ENCODE peak calls at places on chromosome 16, in four cellular contexts. One of them, this sample, is unnamed. For H3K27me3, the result is how much of the 10 kb centered on the place peaks cover.

GRCh38 chr16:68234188-68235104 is 1.5 kb downstream of the ESRP2 start:
- DNase-seq in CD4-positive, alpha-beta T cell: no peak
- DNase-seq in stomach: peak
- DNase-seq in dorsolateral prefrontal cortex: no peak
- DNase-seq in this sample: no peak

GRCh38 chr16:84446596-84447392 is 57.7 kb downstream of the MEAK7 start:
- DNase-seq in stomach: no peak
- DNase-seq in dorsolateral prefrontal cortex: no peak
- DNase-seq in CD4-positive, alpha-beta T cell: no peak
- DNase-seq in this sample: no peak

GRCh38 chr16:65142276-65142675 is 20.4 kb upstream of the CDH11 start:
- DNase-seq in dorsolateral prefrontal cortex: no peak
- DNase-seq in stomach: no peak
- DNase-seq in CD4-positive, alpha-beta T cell: no peak
- DNase-seq in this sample: no peak

GRCh38 chr16:77723108-77723514 is 797 bp downstream of the NUDT7 start:
- DNase-seq in stomach: no peak
- DNase-seq in CD4-positive, alpha-beta T cell: no peak
- DNase-seq in dorsolateral prefrontal cortex: no peak
- DNase-seq in this sample: no peak

GRCh38 chr16:47065766-47066688 is 77.7 kb downstream of the NETO2 start:
- DNase-seq in CD4-positive, alpha-beta T cell: no peak
- DNase-seq in stomach: no peak
- DNase-seq in dorsolateral prefrontal cortex: no peak
- DNase-seq in this sample: no peak

GRCh38 chr16:55078153-55078552 is 147.5 kb downstream of the IRX5 start:
- DNase-seq in dorsolateral prefrontal cortex: no peak
- DNase-seq in CD4-positive, alpha-beta T cell: no peak
- DNase-seq in stomach: no peak
- DNase-seq in this sample: no peak

GRCh38 chr16:87207965-87208364 is 109.2 kb downstream of the C16orf95 start:
- DNase-seq in CD4-positive, alpha-beta T cell: no peak
- DNase-seq in dorsolateral prefrontal cortex: no peak
- DNase-seq in stomach: no peak
- DNase-seq in this sample: peak

GRCh38 chr16:86029131-86029741 is 130.3 kb downstream of the IRF8 start:
- DNase-seq in stomach: peak
- DNase-seq in dorsolateral prefrontal cortex: no peak
- DNase-seq in CD4-positive, alpha-beta T cell: no peak
- DNase-seq in this sample: no peak

GRCh38 chr16:66926171-66926570 is 836 bp upstream of the RRAD start:
- DNase-seq in stomach: peak
- DNase-seq in dorsolateral prefrontal cortex: no peak
- DNase-seq in CD4-positive, alpha-beta T cell: no peak
- DNase-seq in this sample: no peak

GRCh38 chr16:56589141-56590039 is at the start of gene MT3:
- DNase-seq in dorsolateral prefrontal cortex: peak
- DNase-seq in stomach: no peak
- DNase-seq in CD4-positive, alpha-beta T cell: no peak
- DNase-seq in this sample: no peak

GRCh38 chr16:53094013-53094630 is 39.3 kb downstream of the CHD9 start:
- DNase-seq in dorsolateral prefrontal cortex: no peak
- DNase-seq in CD4-positive, alpha-beta T cell: peak
- DNase-seq in stomach: peak
- DNase-seq in this sample: no peak

GRCh38 chr16:56337131-56337857 is 88.1 kb downstream of the AMFR start:
- DNase-seq in stomach: no peak
- DNase-seq in CD4-positive, alpha-beta T cell: no peak
- DNase-seq in dorsolateral prefrontal cortex: no peak
- DNase-seq in this sample: no peak

GRCh38 chr16:54633943-54634362 is 296.7 kb upstream of the IRX5 start:
- DNase-seq in stomach: peak
- DNase-seq in CD4-positive, alpha-beta T cell: no peak
- DNase-seq in dorsolateral prefrontal cortex: no peak
- DNase-seq in this sample: no peak

GRCh38 chr16:15403392-15403995 is 7.9 kb downstream of the MPV17L start:
- DNase-seq in CD4-positive, alpha-beta T cell: no peak
- DNase-seq in stomach: no peak
- DNase-seq in dorsolateral prefrontal cortex: no peak
- DNase-seq in this sample: no peak

GRCh38 chr16:88349903-88350900 is 32.6 kb upstream of the ZNF469 start:
- DNase-seq in stomach: no peak
- DNase-seq in CD4-positive, alpha-beta T cell: no peak
- DNase-seq in dorsolateral prefrontal cortex: peak
- DNase-seq in this sample: no peak

GRCh38 chr16:89547291-89547690 is 13.2 kb upstream of the RPL13 start:
- DNase-seq in stomach: no peak
- DNase-seq in CD4-positive, alpha-beta T cell: no peak
- DNase-seq in dorsolateral prefrontal cortex: no peak
- DNase-seq in this sample: no peak

GRCh38 chr16:81940781-81941560 is 70.3 kb downstream of the SDR42E1 start:
- DNase-seq in CD4-positive, alpha-beta T cell: no peak
- DNase-seq in stomach: no peak
- DNase-seq in dorsolateral prefrontal cortex: no peak
- DNase-seq in this sample: peak

GRCh38 chr16:79644977-79645667 is 44.6 kb upstream of the MAF start:
- DNase-seq in CD4-positive, alpha-beta T cell: no peak
- DNase-seq in stomach: no peak
- DNase-seq in dorsolateral prefrontal cortex: no peak
- DNase-seq in this sample: no peak

GRCh38 chr16:48133455-48134226 is 22.2 kb downstream of the ABCC12 start:
- DNase-seq in stomach: peak
- DNase-seq in CD4-positive, alpha-beta T cell: no peak
- DNase-seq in dorsolateral prefrontal cortex: no peak
- DNase-seq in this sample: no peak

GRCh38 chr16:89801800-89802199 is 14.6 kb downstream of the FANCA start:
- DNase-seq in dorsolateral prefrontal cortex: no peak
- DNase-seq in CD4-positive, alpha-beta T cell: no peak
- DNase-seq in stomach: no peak
- DNase-seq in this sample: no peak

GRCh38 chr16:66247516-66248089 is 118.9 kb upstream of the CDH5 start:
- DNase-seq in stomach: no peak
- DNase-seq in CD4-positive, alpha-beta T cell: no peak
- DNase-seq in dorsolateral prefrontal cortex: no peak
- DNase-seq in this sample: no peak

GRCh38 chr16:30875881-30876791 is 17.7 kb downstream of the BCL7C start:
- DNase-seq in CD4-positive, alpha-beta T cell: no peak
- DNase-seq in dorsolateral prefrontal cortex: no peak
- DNase-seq in stomach: no peak
- DNase-seq in this sample: no peak

GRCh38 chr16:65037558-65037957 is 84.3 kb downstream of the CDH11 start:
- DNase-seq in stomach: no peak
- DNase-seq in dorsolateral prefrontal cortex: no peak
- DNase-seq in CD4-positive, alpha-beta T cell: no peak
- DNase-seq in this sample: no peak

GRCh38 chr16:48206594-48207242 is 37.4 kb upstream of the LONP2 start:
- DNase-seq in dorsolateral prefrontal cortex: no peak
- DNase-seq in CD4-positive, alpha-beta T cell: no peak
- DNase-seq in stomach: no peak
- DNase-seq in this sample: no peak

GRCh38 chr16:7137560-7138330 is 194.9 kb upstream of the RBFOX1 start:
- DNase-seq in CD4-positive, alpha-beta T cell: no peak
- DNase-seq in stomach: no peak
- DNase-seq in dorsolateral prefrontal cortex: no peak
- DNase-seq in this sample: no peak

GRCh38 chr16:24409045-24409444 is 130.3 kb upstream of the RBBP6 start:
- DNase-seq in dorsolateral prefrontal cortex: no peak
- DNase-seq in stomach: no peak
- DNase-seq in CD4-positive, alpha-beta T cell: no peak
- DNase-seq in this sample: no peak

GRCh38 chr16:85376292-85377095 is 236.6 kb upstream of the GSE1 start:
- DNase-seq in dorsolateral prefrontal cortex: peak
- DNase-seq in CD4-positive, alpha-beta T cell: no peak
- DNase-seq in stomach: peak
- DNase-seq in this sample: no peak

GRCh38 chr16:79814124-79814523 is 213.6 kb upstream of the MAF start:
- DNase-seq in dorsolateral prefrontal cortex: no peak
- DNase-seq in stomach: no peak
- DNase-seq in CD4-positive, alpha-beta T cell: no peak
- DNase-seq in this sample: no peak

GRCh38 chr16:85253127-85253941 is 141.1 kb upstream of the CIBAR2 start:
- DNase-seq in CD4-positive, alpha-beta T cell: peak
- DNase-seq in stomach: peak
- DNase-seq in dorsolateral prefrontal cortex: no peak
- DNase-seq in this sample: no peak

GRCh38 chr16:90001761-90002503 is 17.3 kb downstream of the DBNDD1 start:
- DNase-seq in stomach: no peak
- DNase-seq in CD4-positive, alpha-beta T cell: no peak
- DNase-seq in dorsolateral prefrontal cortex: no peak
- DNase-seq in this sample: no peak

GRCh38 chr16:30069575-30070462 is 4.3 kb downstream of the ALDOA start:
- DNase-seq in stomach: no peak
- DNase-seq in dorsolateral prefrontal cortex: no peak
- DNase-seq in CD4-positive, alpha-beta T cell: no peak
- DNase-seq in this sample: no peak

GRCh38 chr16:64615647-64616280 is 506.1 kb downstream of the CDH11 start:
- DNase-seq in dorsolateral prefrontal cortex: no peak
- DNase-seq in stomach: no peak
- DNase-seq in CD4-positive, alpha-beta T cell: no peak
- DNase-seq in this sample: no peak

GRCh38 chr16:58317608-58318152 is 22.9 kb upstream of the PRSS54 start:
- DNase-seq in dorsolateral prefrontal cortex: no peak
- DNase-seq in CD4-positive, alpha-beta T cell: no peak
- DNase-seq in stomach: no peak
- DNase-seq in this sample: no peak

GRCh38 chr16:81779540-81780320 is 639 bp downstream of the PLCG2 start:
- DNase-seq in dorsolateral prefrontal cortex: no peak
- DNase-seq in CD4-positive, alpha-beta T cell: no peak
- DNase-seq in stomach: peak
- DNase-seq in this sample: no peak

GRCh38 chr16:52446076-52446475 is 100.9 kb downstream of the TOX3 start:
- DNase-seq in CD4-positive, alpha-beta T cell: no peak
- DNase-seq in dorsolateral prefrontal cortex: no peak
- DNase-seq in stomach: no peak
- DNase-seq in this sample: no peak

GRCh38 chr16:69270395-69270794 is 40.8 kb upstream of the VPS4A start:
- DNase-seq in CD4-positive, alpha-beta T cell: no peak
- DNase-seq in dorsolateral prefrontal cortex: no peak
- DNase-seq in stomach: no peak
- DNase-seq in this sample: no peak
- H3K27ac ChIP-seq in CD4-positive, alpha-beta T cell: no peak
- H3K27ac ChIP-seq in dorsolateral prefrontal cortex: no peak
- H3K27ac ChIP-seq in stomach: no peak
- H3K27ac ChIP-seq in this sample: no peak

DNA sequence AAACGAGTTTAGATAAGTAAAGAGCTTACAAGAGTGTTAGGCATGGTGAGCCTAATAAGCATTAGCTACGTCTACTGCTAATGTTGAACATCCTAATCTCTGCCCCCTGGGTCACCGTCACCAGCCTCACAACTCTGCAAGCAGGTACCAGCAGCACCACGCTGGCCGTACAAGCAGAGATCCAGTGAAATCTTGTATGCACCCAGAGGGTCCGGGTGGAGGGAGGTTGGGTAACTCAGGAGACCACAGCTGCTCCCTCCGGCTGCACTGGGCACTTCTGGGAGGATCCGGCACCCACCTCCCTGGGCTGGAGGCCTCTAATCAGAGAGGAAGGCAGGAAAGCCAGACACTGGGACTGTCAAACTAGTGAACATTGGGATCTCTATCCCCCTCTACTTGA is 8.4 kb upstream of the OR1F1 start:
- DNase-seq in stomach: no peak
- DNase-seq in CD4-positive, alpha-beta T cell: no peak
- DNase-seq in dorsolateral prefrontal cortex: peak
- DNase-seq in this sample: no peak
- H3K27me3 ChIP-seq in stomach: under half
- H3K27me3 ChIP-seq in CD4-positive, alpha-beta T cell: half or more
- H3K27me3 ChIP-seq in dorsolateral prefrontal cortex: half or more
- H3K27me3 ChIP-seq in this sample: half or more

DNA sequence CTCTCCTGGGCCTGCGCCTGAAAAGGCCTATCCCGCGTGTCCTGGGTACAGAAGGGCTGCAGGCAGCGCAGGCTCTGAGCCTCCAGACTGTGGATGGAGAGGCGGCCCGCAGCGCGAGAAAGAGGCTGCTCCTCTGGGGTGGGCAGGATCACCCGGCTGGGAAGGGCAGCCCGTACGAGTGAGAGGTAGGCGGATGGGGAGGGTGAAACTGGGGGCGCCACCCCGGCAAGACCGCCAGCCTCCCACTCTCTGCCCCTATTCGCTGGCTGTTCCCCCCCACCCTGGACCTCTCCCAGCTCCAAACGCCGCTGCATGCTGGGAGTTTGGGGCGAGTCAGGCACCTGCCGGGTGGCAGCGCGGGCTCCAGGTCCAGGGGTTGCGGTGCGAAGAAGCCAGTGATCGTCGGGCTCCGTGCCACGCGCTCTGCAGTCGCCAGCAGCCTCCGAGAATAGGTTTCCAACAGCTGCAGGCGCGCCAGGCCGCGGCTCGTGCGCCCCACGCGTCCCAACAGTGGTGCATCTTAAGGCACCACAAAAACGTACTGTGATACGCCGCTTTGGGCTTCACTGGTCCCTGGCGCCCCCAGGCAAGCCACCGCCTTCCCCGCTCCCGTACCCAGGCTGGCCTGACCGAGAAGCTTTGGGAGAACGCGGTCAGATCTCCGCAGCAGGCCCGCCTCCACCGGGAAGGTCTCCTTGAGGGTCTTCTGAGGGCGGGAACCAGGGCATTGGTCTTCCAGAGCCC is 1.1 kb downstream of the NOXO1 start:
- DNase-seq in CD4-positive, alpha-beta T cell: no peak
- DNase-seq in stomach: peak
- DNase-seq in dorsolateral prefrontal cortex: no peak
- DNase-seq in this sample: no peak
- H3K27ac ChIP-seq in CD4-positive, alpha-beta T cell: no peak
- H3K27ac ChIP-seq in stomach: peak
- H3K27ac ChIP-seq in dorsolateral prefrontal cortex: no peak
- H3K27ac ChIP-seq in this sample: no peak

GRCh38 chr16:71426880-71427615 is 14.8 kb downstream of the TLE7 start:
- DNase-seq in stomach: no peak
- DNase-seq in CD4-positive, alpha-beta T cell: no peak
- DNase-seq in dorsolateral prefrontal cortex: no peak
- DNase-seq in this sample: no peak

GRCh38 chr16:71424626-71425025 is 17.2 kb downstream of the TLE7 start:
- DNase-seq in dorsolateral prefrontal cortex: no peak
- DNase-seq in CD4-positive, alpha-beta T cell: no peak
- DNase-seq in stomach: no peak
- DNase-seq in this sample: no peak

GRCh38 chr16:71426069-71426879 is 15.6 kb downstream of the TLE7 start:
- DNase-seq in stomach: no peak
- DNase-seq in dorsolateral prefrontal cortex: no peak
- DNase-seq in CD4-positive, alpha-beta T cell: peak
- DNase-seq in this sample: no peak

GRCh38 chr16:71423865-71424264 is 18.0 kb downstream of the TLE7 start:
- DNase-seq in CD4-positive, alpha-beta T cell: no peak
- DNase-seq in dorsolateral prefrontal cortex: no peak
- DNase-seq in stomach: no peak
- DNase-seq in this sample: no peak

DNA sequence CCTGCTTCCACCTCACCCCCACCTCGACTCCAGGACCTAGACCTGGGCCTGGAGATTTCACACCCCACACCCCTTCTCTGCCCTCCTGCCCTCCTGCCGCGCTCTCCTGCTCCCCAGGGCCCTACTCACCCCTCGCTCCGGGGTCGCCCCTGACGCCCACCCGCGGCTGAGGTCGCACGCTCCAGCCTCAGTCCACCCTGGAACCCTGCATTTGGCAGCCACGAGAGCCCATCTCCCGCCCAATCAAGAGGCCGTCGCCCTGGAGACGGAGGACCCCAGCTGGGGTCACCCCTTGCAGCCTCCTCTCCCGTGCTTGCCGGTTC is 16.1 kb downstream of the TLE7 start:
- DNase-seq in stomach: no peak
- DNase-seq in CD4-positive, alpha-beta T cell: no peak
- DNase-seq in dorsolateral prefrontal cortex: no peak
- DNase-seq in this sample: no peak
- H3K27me3 ChIP-seq in stomach: under half
- H3K27me3 ChIP-seq in CD4-positive, alpha-beta T cell: under half
- H3K27me3 ChIP-seq in dorsolateral prefrontal cortex: under half
- H3K27me3 ChIP-seq in this sample: under half

This sample was measured in SJSA1.